ENCODE peak calls at places on chromosomes 11 and 22, in six cellular contexts. U is NB4, B is right lobe of liver, M is stomach, T is tibial nerve, G is IMR-90. D is an unnamed sample.

GRCh38 chr11:83033972-83034672 is 37.6 kb downstream of the RAB30 start:
- DNase-seq in U (no peak), G (peak), M (peak), T (peak), B (no peak), D (no peak)

GRCh38 chr22:20970939-20971657 is 4.0 kb downstream of the AIFM3 start:
- DNase-seq in G (no peak), M (no peak), T (no peak), B (no peak), U (no peak), D (peak)

GRCh38 chr11:94583885-94584500 is 16.8 kb downstream of the PIWIL4 start:
- DNase-seq in T (no peak), U (peak), M (no peak), G (peak), B (no peak), D (no peak)

GRCh38 chr11:85313741-85314140 is 313.4 kb downstream of the DLG2 start:
- DNase-seq in M (no peak), B (no peak), U (no peak), T (no peak), G (no peak), D (no peak)

GRCh38 chr22:35299217-35299716 is 427 bp upstream of the TOM1 start:
- DNase-seq in T (no peak), M (no peak), G (no peak), B (no peak), U (no peak), D (no peak)

GRCh38 chr11:73907191-73907590 is 30.4 kb downstream of the PAAF1 start:
- DNase-seq in G (peak), M (no peak), B (no peak), T (no peak), U (peak), D (no peak)

GRCh38 chr11:62842171-62842717 is 2.9 kb upstream of the WDR74 start:
- DNase-seq in B (peak), G (no peak), T (no peak), M (peak), U (peak), D (peak)

GRCh38 chr22:43090130-43090789 is 1.1 kb upstream of the TTLL1 start:
- DNase-seq in G (peak), M (peak), B (peak), T (no peak), U (peak), D (no peak)

GRCh38 chr22:36320553-36320952 is 67.2 kb downstream of the MYH9 start:
- DNase-seq in G (no peak), B (no peak), U (no peak), M (no peak), T (no peak), D (no peak)

GRCh38 chr11:93169950-93170561 is 27.7 kb downstream of the SLC36A4 start:
- DNase-seq in B (no peak), G (peak), T (no peak), U (peak), M (no peak), D (no peak)

GRCh38 chr22:31244044-31244942 is 32.2 kb downstream of the LIMK2 start:
- DNase-seq in G (peak), M (no peak), B (no peak), T (no peak), U (no peak), D (no peak)

GRCh38 chr11:119422505-119423416 is at the start of gene THY1:
- DNase-seq in G (peak), U (no peak), T (no peak), M (no peak), B (no peak), D (no peak)

GRCh38 chr11:21511835-21512440 is 680.9 kb upstream of the ANO5 start:
- DNase-seq in T (no peak), M (peak), U (peak), G (no peak), B (peak), D (no peak)

GRCh38 chr11:15539645-15540044 is 424.9 kb downstream of the INSC start:
- DNase-seq in M (no peak), T (no peak), U (no peak), G (no peak), B (no peak), D (no peak)

GRCh38 chr11:117255966-117256365 is 23.5 kb downstream of the RNF214 start:
- DNase-seq in U (no peak), M (no peak), G (no peak), T (no peak), B (no peak), D (no peak)

GRCh38 chr11:12232819-12233601 is 122.6 kb downstream of the MICAL2 start:
- DNase-seq in G (peak), T (no peak), M (no peak), U (no peak), B (no peak), D (no peak)

GRCh38 chr11:69464621-69464960 is 16.9 kb upstream of the LINC01488 start:
- DNase-seq in U (no peak), T (no peak), G (no peak), M (no peak), B (peak), D (peak)

GRCh38 chr11:111361874-111362273 is 17.2 kb downstream of the POU2AF1 start:
- DNase-seq in B (peak), G (no peak), M (peak), T (no peak), U (no peak), D (no peak)

GRCh38 chr22:38697055-38697980 is 3.4 kb downstream of the JOSD1 start:
- DNase-seq in B (no peak), U (no peak), M (peak), G (peak), T (no peak), D (no peak)

GRCh38 chr11:74366576-74366975 is 31.7 kb downstream of the PGM2L1 start:
- DNase-seq in M (no peak), G (peak), T (no peak), U (no peak), B (no peak), D (no peak)

GRCh38 chr11:86447763-86448480 is 73.2 kb downstream of the CCDC81 start:
- DNase-seq in U (peak), B (no peak), G (no peak), T (no peak), M (no peak), D (no peak)

GRCh38 chr11:12642040-12642439 is 32.2 kb upstream of the TEAD1 start:
- DNase-seq in B (no peak), T (no peak), M (no peak), G (peak), U (no peak), D (no peak)

GRCh38 chr11:129023968-129024676 is 81.5 kb upstream of the TP53AIP1 start:
- DNase-seq in U (no peak), M (peak), G (peak), T (no peak), B (no peak), D (no peak)
- TF ChIP-seq POLR2A in U (no peak), M (no peak), G (no peak), T (no peak), B (no peak), D (no peak)

GRCh38 chr11:124890701-124891389 is 6.8 kb downstream of the ROBO4 start:
- DNase-seq in T (no peak), M (no peak), U (no peak), B (no peak), G (no peak), D (no peak)
- TF ChIP-seq POLR2A in T (no peak), M (no peak), U (no peak), B (no peak), G (no peak), D (no peak)

DNA sequence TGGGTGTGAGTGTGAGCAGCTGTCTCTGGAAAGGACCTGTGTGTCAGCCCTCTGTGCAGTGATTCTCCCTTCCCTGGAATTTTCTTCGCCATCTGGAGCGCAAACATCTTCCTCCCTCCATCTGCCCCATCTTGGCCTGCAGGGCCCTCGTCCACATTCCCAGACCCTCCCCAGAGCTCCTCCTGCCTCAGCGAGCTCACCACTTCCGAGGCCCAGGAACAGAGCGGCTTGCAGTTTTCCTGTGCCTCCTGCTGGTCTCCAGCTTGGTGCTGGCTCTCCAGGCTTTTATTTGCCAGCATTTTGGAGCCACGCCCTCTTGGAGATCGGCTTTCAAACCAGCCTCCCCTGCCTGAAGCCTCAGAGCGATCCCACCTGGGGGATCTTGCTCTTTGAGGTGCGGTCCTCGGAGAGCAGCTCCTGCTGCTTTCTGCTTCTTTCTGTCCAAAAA is at the start of gene GPHA2:
- DNase-seq in T (no peak), B (no peak), M (peak), U (no peak), G (no peak), D (no peak)
- TF ChIP-seq POLR2A in T (no peak), B (no peak), M (no peak), U (no peak), G (no peak), D (no peak)

DNA sequence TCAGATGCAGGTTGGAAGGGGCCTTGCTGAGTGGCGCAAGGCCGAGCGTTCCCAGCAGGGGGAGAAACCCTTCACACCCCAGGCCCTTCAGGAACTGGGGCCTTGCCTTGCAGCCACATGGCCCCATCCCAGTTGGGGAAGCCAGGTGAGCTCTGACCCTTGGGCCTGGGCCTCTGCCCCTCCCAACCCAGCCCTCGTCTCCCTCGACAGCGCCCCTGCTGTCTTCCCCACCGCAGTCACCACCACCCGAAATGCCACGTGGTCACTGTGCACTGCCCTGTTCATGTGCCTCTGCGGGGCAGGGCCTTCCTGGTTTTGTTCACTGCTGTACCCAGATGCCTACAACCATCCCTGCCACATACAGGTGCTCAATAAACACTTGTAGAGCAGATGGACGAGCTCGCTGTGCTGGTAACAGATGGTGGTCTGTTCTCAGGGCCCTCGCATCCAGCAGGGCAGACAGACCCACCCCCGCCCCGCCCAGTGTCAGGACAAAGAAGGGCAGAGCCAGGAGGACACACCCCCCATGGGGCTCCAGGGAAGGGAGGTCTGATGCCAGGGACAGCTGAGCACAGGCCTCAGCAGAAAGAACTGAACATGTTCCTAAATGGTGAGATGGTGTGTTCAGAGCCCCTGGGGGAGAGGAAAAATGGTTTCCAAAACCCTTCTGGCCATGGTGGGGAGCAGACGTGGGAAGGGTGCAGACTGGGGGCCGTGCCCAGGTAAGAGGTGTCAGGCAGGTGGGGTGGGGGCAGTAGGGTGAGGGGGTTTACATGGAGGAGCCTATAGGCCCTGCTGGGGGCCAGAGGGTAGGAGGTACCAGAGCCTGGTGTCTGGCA is 3.7 kb downstream of the POLR2L start:
- DNase-seq in G (no peak), B (no peak), T (no peak), M (no peak), U (peak), D (no peak)
- TF ChIP-seq POLR2A in G (no peak), B (no peak), T (no peak), M (no peak), U (no peak), D (no peak)

GRCh38 chr22:41800348-41801146 is at the start of gene CCDC134:
- DNase-seq in B (peak), G (peak), M (peak), T (peak), U (peak), D (peak)
- TF ChIP-seq POLR2A in B (peak), G (peak), M (no peak), T (peak), U (peak), D (peak)